ENCODE peak calls at places on chromosome 5, in four cellular contexts. One of them, this sample, is unnamed.
A peak's percentile ranks its signal among the peaks of the same experiment; 100 is the strongest.

GRCh38 chr5:137361275-137361674 is 137.9 kb downstream of the SPOCK1 start:
- DNase-seq in left cardiac atrium: no peak
- DNase-seq in non-pigmented ciliary epithelial cell: peak; percentile 59
- DNase-seq in pancreas: no peak
- DNase-seq in this sample: no peak

GRCh38 chr5:176183321-176184074 is 54.7 kb upstream of the SIMC1 start:
- DNase-seq in left cardiac atrium: no peak
- DNase-seq in pancreas: no peak
- DNase-seq in non-pigmented ciliary epithelial cell: no peak
- DNase-seq in this sample: no peak

GRCh38 chr5:10599828-10600227 is 36.0 kb downstream of the ANKRD33B start:
- DNase-seq in left cardiac atrium: no peak
- DNase-seq in pancreas: no peak
- DNase-seq in non-pigmented ciliary epithelial cell: no peak
- DNase-seq in this sample: no peak

GRCh38 chr5:33375900-33376299 is 64.9 kb upstream of the TARS1 start:
- DNase-seq in left cardiac atrium: no peak
- DNase-seq in pancreas: no peak
- DNase-seq in non-pigmented ciliary epithelial cell: no peak
- DNase-seq in this sample: no peak

GRCh38 chr5:84696651-84697050 is 312.0 kb upstream of the EDIL3 start:
- DNase-seq in non-pigmented ciliary epithelial cell: no peak
- DNase-seq in left cardiac atrium: no peak
- DNase-seq in pancreas: no peak
- DNase-seq in this sample: no peak

GRCh38 chr5:135651156-135651555 is 72.4 kb upstream of the CXCL14 start:
- DNase-seq in pancreas: no peak
- DNase-seq in non-pigmented ciliary epithelial cell: no peak
- DNase-seq in left cardiac atrium: no peak
- DNase-seq in this sample: no peak

GRCh38 chr5:78912085-78912771 is 72.9 kb downstream of the ARSB start:
- DNase-seq in pancreas: no peak
- DNase-seq in left cardiac atrium: no peak
- DNase-seq in non-pigmented ciliary epithelial cell: no peak
- DNase-seq in this sample: no peak

GRCh38 chr5:91888810-91889209 is 505.7 kb upstream of the ARRDC3 start:
- DNase-seq in pancreas: no peak
- DNase-seq in non-pigmented ciliary epithelial cell: no peak
- DNase-seq in left cardiac atrium: no peak
- DNase-seq in this sample: no peak

GRCh38 chr5:1549631-1550030 is 25.9 kb upstream of the LPCAT1 start:
- DNase-seq in left cardiac atrium: no peak
- DNase-seq in pancreas: no peak
- DNase-seq in non-pigmented ciliary epithelial cell: no peak
- DNase-seq in this sample: no peak

GRCh38 chr5:179420476-179420875 is 75.2 kb upstream of the ADAMTS2 start:
- DNase-seq in non-pigmented ciliary epithelial cell: no peak
- DNase-seq in left cardiac atrium: no peak
- DNase-seq in pancreas: no peak
- DNase-seq in this sample: peak; percentile 26

This sample was measured in left lung.